ENCODE peak calls at places on chromosome 5, in ten cellular contexts. T is NB4, X is mammary epithelial cell, C is NCI-H1930, B is nephron progenitor cell, M is SJCRH30, L is GM12865, Q is kidney glomerular epithelial cell, S is naive B cell, O is KBM-7. E is an unnamed sample.

GRCh38 chr5:113359419-113359818 is 75.4 kb downstream of the TSSK1B start:
- DNase-seq in T (no peak), X (no peak), C (no peak), B (no peak), M (no peak), L (no peak), Q (no peak), S (no peak), O (no peak), E (no peak)

GRCh38 chr5:124605516-124605915 is 140.9 kb downstream of the ZNF608 start:
- DNase-seq in T (no peak), X (no peak), C (no peak), B (no peak), M (no peak), L (no peak), Q (no peak), S (no peak), O (no peak), E (no peak)

GRCh38 chr5:128304121-128304520 is 220.6 kb downstream of the SLC12A2 start:
- DNase-seq in T (no peak), X (peak), C (no peak), B (no peak), M (no peak), L (no peak), Q (peak), S (no peak), O (no peak), E (no peak)

GRCh38 chr5:160357861-160358411 is 12.5 kb downstream of the C1QTNF2 start:
- DNase-seq in T (no peak), X (no peak), C (no peak), B (no peak), M (no peak), L (no peak), Q (no peak), S (no peak), O (no peak), E (peak)

GRCh38 chr5:136309932-136310598 is 55.3 kb downstream of the TRPC7 start:
- DNase-seq in T (no peak), X (no peak), C (no peak), B (no peak), M (no peak), L (peak), Q (no peak), S (no peak), O (no peak), E (peak)

GRCh38 chr5:115246361-115246991 is 16.2 kb downstream of the PGGT1B start:
- DNase-seq in T (peak), X (peak), C (no peak), B (no peak), M (no peak), L (peak), Q (peak), S (peak), O (peak), E (peak)

GRCh38 chr5:24232929-24233328 is 411.8 kb downstream of the CDH10 start:
- DNase-seq in T (peak), X (no peak), C (no peak), B (no peak), M (no peak), L (no peak), Q (no peak), S (no peak), O (peak), E (no peak)

GRCh38 chr5:147226512-147226911 is 8.3 kb upstream of the STK32A start:
- DNase-seq in T (no peak), X (no peak), C (no peak), B (no peak), M (no peak), L (no peak), Q (no peak), S (no peak), O (no peak), E (no peak)

GRCh38 chr5:38807570-38808461 is 38.0 kb upstream of the OSMR start:
- DNase-seq in T (no peak), X (no peak), C (no peak), B (no peak), M (no peak), L (no peak), Q (no peak), S (no peak), O (no peak), E (no peak)

GRCh38 chr5:111266491-111266890 is 42.3 kb downstream of the CAMK4 start:
- DNase-seq in T (no peak), X (peak), C (no peak), B (no peak), M (no peak), L (no peak), Q (no peak), S (no peak), O (no peak), E (no peak)

GRCh38 chr5:4737868-4738267 is 402.3 kb upstream of the ADAMTS16 start:
- DNase-seq in T (no peak), X (no peak), C (no peak), B (no peak), M (no peak), L (no peak), Q (no peak), S (no peak), O (no peak), E (no peak)

GRCh38 chr5:175736652-175737051 is 78.8 kb downstream of the HRH2 start:
- DNase-seq in T (no peak), X (no peak), C (no peak), B (no peak), M (no peak), L (no peak), Q (no peak), S (no peak), O (no peak), E (no peak)

GRCh38 chr5:15664961-15665360 is 165.0 kb downstream of the FBXL7 start:
- DNase-seq in T (no peak), X (no peak), C (no peak), B (no peak), M (no peak), L (no peak), Q (no peak), S (no peak), O (no peak), E (no peak)

GRCh38 chr5:52757991-52758390 is 29.7 kb upstream of the ITGA1 start:
- DNase-seq in T (no peak), X (no peak), C (no peak), B (no peak), M (no peak), L (no peak), Q (no peak), S (no peak), O (no peak), E (no peak)

GRCh38 chr5:84130006-84130580 is 254.6 kb downstream of the EDIL3 start:
- DNase-seq in T (no peak), X (peak), C (no peak), B (no peak), M (no peak), L (no peak), Q (no peak), S (no peak), O (no peak), E (no peak)

E was measured in MV-4-11.